ENCODE peak calls at places on chromosomes 6 and 20, in seven cellular contexts. X, D, J, U, L, Z and C are unnamed samples.

GRCh38 chr20:19757973-19758887 is at the start of gene RIN2:
- DNase-seq in L (peak), Z (peak), X (peak), J (peak), U (peak), D (no peak), C (peak)

GRCh38 chr6:118876201-118876600 is 17.8 kb upstream of the ASF1A start:
- DNase-seq in D (no peak), Z (no peak), J (no peak), X (no peak), U (no peak), L (no peak), C (no peak)

GRCh38 chr20:51430198-51430950 is 112.1 kb downstream of the NFATC2 start:
- DNase-seq in L (no peak), J (no peak), Z (no peak), D (no peak), X (no peak), U (no peak), C (no peak)

GRCh38 chr6:21678990-21679389 is 85.4 kb downstream of the SOX4 start:
- DNase-seq in J (no peak), D (no peak), L (peak), X (peak), U (no peak), Z (no peak), C (peak)

GRCh38 chr6:136788069-136788902 is 4.0 kb downstream of the MAP3K5 start:
- DNase-seq in X (peak), Z (peak), L (peak), D (no peak), U (peak), J (no peak), C (peak)

GRCh38 chr20:47438464-47439381 is 63.0 kb upstream of the NCOA3 start:
- DNase-seq in X (no peak), D (no peak), L (no peak), Z (no peak), J (no peak), U (no peak), C (peak)

GRCh38 chr6:82608365-82608764 is 244.7 kb downstream of the TPBG start:
- DNase-seq in D (no peak), J (no peak), L (no peak), U (no peak), Z (no peak), X (no peak), C (no peak)

GRCh38 chr6:27720607-27721580 is 191.3 kb downstream of the OR2B2 start:
- DNase-seq in D (no peak), Z (peak), L (peak), J (no peak), U (peak), X (no peak), C (peak)

GRCh38 chr20:63972312-63973159 is 2.8 kb upstream of the ZNF512B start:
- DNase-seq in X (no peak), Z (no peak), J (no peak), D (no peak), L (no peak), U (no peak), C (no peak)

GRCh38 chr6:36350681-36351091 is 14.0 kb upstream of the BNIP5 start:
- DNase-seq in D (no peak), L (peak), X (peak), J (no peak), Z (no peak), U (no peak), C (peak)

GRCh38 chr6:124660185-124660584 is 302.1 kb upstream of the RNF217 start:
- DNase-seq in L (no peak), J (no peak), X (no peak), U (no peak), D (no peak), Z (no peak), C (no peak)

GRCh38 chr6:48486876-48487275 is 375.9 kb upstream of the PTCHD4 start:
- DNase-seq in X (no peak), U (no peak), L (no peak), D (no peak), J (no peak), Z (no peak), C (no peak)

GRCh38 chr6:20875369-20875963 is 341.2 kb downstream of the CDKAL1 start:
- DNase-seq in U (peak), J (no peak), X (no peak), Z (peak), L (peak), D (no peak), C (peak)

GRCh38 chr6:135990855-135991464 is 139.5 kb downstream of the PDE7B start:
- DNase-seq in D (no peak), U (no peak), J (no peak), X (no peak), Z (no peak), L (no peak), C (no peak)

GRCh38 chr20:3922983-3923339 is 33.8 kb downstream of the PANK2 start:
- DNase-seq in L (no peak), J (no peak), U (no peak), X (no peak), D (no peak), Z (no peak), C (no peak)

GRCh38 chr6:47729019-47729418 is 30.6 kb downstream of the ADGRF4 start:
- DNase-seq in J (no peak), Z (no peak), L (no peak), D (no peak), U (peak), X (no peak), C (peak)

GRCh38 chr6:12165297-12165696 is 124.9 kb upstream of the EDN1 start:
- DNase-seq in D (no peak), L (no peak), J (no peak), Z (no peak), U (no peak), X (no peak), C (no peak)

GRCh38 chr6:41439524-41440418 is 104.4 kb downstream of the NCR2 start:
- DNase-seq in D (no peak), X (no peak), J (no peak), U (no peak), L (no peak), Z (no peak), C (no peak)

GRCh38 chr6:169905041-169905807 is 153.8 kb downstream of the ERMARD start:
- DNase-seq in U (peak), J (peak), D (no peak), X (no peak), Z (peak), L (peak), C (no peak)

GRCh38 chr20:63337786-63338420 is 23.2 kb downstream of the CHRNA4 start:
- DNase-seq in L (peak), Z (no peak), D (no peak), J (no peak), X (peak), U (no peak), C (peak)

GRCh38 chr6:147689398-147689797 is 180.9 kb downstream of the SAMD5 start:
- DNase-seq in U (no peak), Z (no peak), J (no peak), X (no peak), L (no peak), D (no peak), C (no peak)

GRCh38 chr6:45997875-45998506 is 17.7 kb downstream of the CLIC5 start:
- DNase-seq in L (no peak), U (no peak), X (no peak), D (no peak), Z (no peak), J (no peak), C (no peak)